ENCODE peak calls at places on chromosome 22, in eight cellular contexts. W is GM12891; K is HT1080; V is stimulated activated CD4-positive, alpha-beta T cell treated with anti-CD3 and anti-CD28 coated beads, Interleukin-2, amount 100 ng/mL, for 24 hours; F is epithelial cell of esophagus; A is NAMALWA; J is dermis blood vessel endothelial cell; U is stimulated activated CD8-positive, alpha-beta memory T cell treated with anti-CD3 and anti-CD28 coated beads, Interleukin-15, amount 100 ng/mL, for 1 hour. R is an unnamed sample.

GRCh38 chr22:39348909-39349505 is 784 bp upstream of the SYNGR1 start:
- DNase-seq in W (no peak), K (no peak), V (no peak), F (no peak), A (no peak), J (no peak), U (no peak), R (no peak)

GRCh38 chr22:23089010-23089409 is 18.7 kb downstream of the GNAZ start:
- DNase-seq in W (no peak), K (no peak), V (no peak), F (no peak), A (no peak), J (no peak), U (no peak), R (no peak)

GRCh38 chr22:45584621-45585436 is 82.1 kb downstream of the FBLN1 start:
- DNase-seq in W (no peak), K (no peak), V (no peak), F (no peak), A (no peak), J (no peak), U (no peak), R (no peak)

GRCh38 chr22:46501701-46502100 is 35.7 kb downstream of the CELSR1 start:
- DNase-seq in W (no peak), K (peak; percentile 87), V (no peak), F (peak; percentile 78), A (no peak), J (peak; percentile 77), U (no peak), R (no peak)

GRCh38 chr22:30079952-30080533 is at the start of gene HORMAD2:
- DNase-seq in W (no peak), K (no peak), V (no peak), F (no peak), A (no peak), J (peak; percentile 63), U (no peak), R (peak; percentile 16)

GRCh38 chr22:36252754-36253522 is at the start of gene APOL1:
- DNase-seq in W (peak; percentile 34), K (peak; percentile 72), V (peak; percentile 56), F (no peak), A (peak; percentile 18), J (peak; percentile 63), U (no peak), R (peak; percentile 83)

GRCh38 chr22:43470218-43470617 is 58.4 kb downstream of the MPPED1 start:
- DNase-seq in W (no peak), K (no peak), V (no peak), F (no peak), A (no peak), J (no peak), U (no peak), R (no peak)

GRCh38 chr22:43521716-43522115 is 109.9 kb downstream of the MPPED1 start:
- DNase-seq in W (no peak), K (peak; percentile 10), V (no peak), F (peak; percentile 91), A (no peak), J (no peak), U (no peak), R (no peak)

GRCh38 chr22:22737590-22737989 is 93.2 kb downstream of the GGTLC2 start:
- DNase-seq in W (no peak), K (no peak), V (no peak), F (no peak), A (no peak), J (no peak), U (no peak), R (no peak)

GRCh38 chr22:39498368-39498767 is 3.7 kb upstream of the MIEF1 start:
- DNase-seq in W (no peak), K (no peak), V (no peak), F (no peak), A (no peak), J (no peak), U (no peak), R (peak; percentile 62)

GRCh38 chr22:42893366-42894150 is 36.5 kb upstream of the ARFGAP3 start:
- DNase-seq in W (no peak), K (no peak), V (no peak), F (no peak), A (no peak), J (no peak), U (no peak), R (no peak)

GRCh38 chr22:40955516-40955915 is 4.3 kb downstream of the RBX1 start:
- DNase-seq in W (no peak), K (no peak), V (no peak), F (no peak), A (no peak), J (no peak), U (no peak), R (no peak)

GRCh38 chr22:27718186-27719032 is 83.1 kb downstream of the MN1 start:
- DNase-seq in W (no peak), K (peak; percentile 95), V (no peak), F (peak; percentile 98), A (no peak), J (peak; percentile 75), U (no peak), R (peak; percentile 95)

GRCh38 chr22:32850157-32850556 is 48.7 kb downstream of the TIMP3 start:
- DNase-seq in W (no peak), K (no peak), V (no peak), F (no peak), A (no peak), J (no peak), U (no peak), R (no peak)

GRCh38 chr22:44441401-44442185 is 56.4 kb downstream of the RTL6 start:
- DNase-seq in W (no peak), K (no peak), V (no peak), F (no peak), A (no peak), J (no peak), U (no peak), R (no peak)

GRCh38 chr22:42432020-42432596 is at the start of gene NFAM1:
- DNase-seq in W (no peak), K (no peak), V (no peak), F (no peak), A (no peak), J (no peak), U (no peak), R (no peak)

R was measured in lung microvascular endothelial cell.